ENCODE peak calls at places on chromosome 6, in six cellular contexts. G is breast epithelium, U is ovary, Q is A549, L is endothelial cell of umbilical vein, C is transverse colon. T is an unnamed sample.

GRCh38 chr6:37262446-37263026 is 4.6 kb upstream of the TMEM217 start:
- DNase-seq in G (no peak), U (no peak), Q (no peak), L (no peak), C (no peak), T (no peak)

GRCh38 chr6:134245041-134245440 is 72.9 kb downstream of the SGK1 start:
- DNase-seq in G (no peak), U (peak; percentile 51), Q (peak; percentile 23), L (no peak), C (no peak), T (no peak)

GRCh38 chr6:82365011-82365751 is 1.6 kb downstream of the TPBG start:
- DNase-seq in G (no peak), U (no peak), Q (peak; percentile 53), L (peak; percentile 24), C (peak; percentile 16), T (peak; percentile 13)

GRCh38 chr6:72048080-72048479 is 161.7 kb downstream of the RIMS1 start:
- DNase-seq in G (no peak), U (no peak), Q (no peak), L (no peak), C (no peak), T (no peak)

GRCh38 chr6:165301372-165302246 is 7.8 kb downstream of the C6orf118 start:
- DNase-seq in G (no peak), U (no peak), Q (no peak), L (no peak), C (no peak), T (no peak)

GRCh38 chr6:69732045-69732444 is 64.8 kb downstream of the LMBRD1 start:
- DNase-seq in G (no peak), U (no peak), Q (no peak), L (no peak), C (no peak), T (no peak)

GRCh38 chr6:148440877-148441453 is 98.3 kb downstream of the SASH1 start:
- DNase-seq in G (peak; percentile 87), U (peak; percentile 62), Q (peak; percentile 77), L (peak; percentile 86), C (peak; percentile 30), T (peak; percentile 64)

GRCh38 chr6:92329416-92329815 is 1089.9 kb downstream of the EPHA7 start:
- DNase-seq in G (no peak), U (no peak), Q (no peak), L (peak; percentile 26), C (no peak), T (no peak)

GRCh38 chr6:22845467-22845866 is 276.1 kb downstream of the HDGFL1 start:
- DNase-seq in G (no peak), U (no peak), Q (no peak), L (peak; percentile 73), C (no peak), T (no peak)

GRCh38 chr6:14743465-14744211 is 502.2 kb upstream of the JARID2 start:
- DNase-seq in G (peak; percentile 24), U (peak; percentile 42), Q (peak; percentile 94), L (no peak), C (peak; percentile 49), T (peak; percentile 92)

GRCh38 chr6:34098045-34098936 is 47.6 kb downstream of the GRM4 start:
- DNase-seq in G (no peak), U (no peak), Q (no peak), L (no peak), C (no peak), T (no peak)

GRCh38 chr6:298233-299049 is 6.2 kb downstream of the DUSP22 start:
- DNase-seq in G (no peak), U (no peak), Q (no peak), L (peak; percentile 40), C (no peak), T (no peak)

GRCh38 chr6:146850238-146850896 is 251.6 kb downstream of the ADGB start:
- DNase-seq in G (no peak), U (no peak), Q (no peak), L (no peak), C (no peak), T (no peak)

GRCh38 chr6:149701699-149702098 is 16.2 kb downstream of the LATS1 start:
- DNase-seq in G (no peak), U (no peak), Q (no peak), L (no peak), C (no peak), T (no peak)

GRCh38 chr6:15474196-15474595 is 188.6 kb downstream of the DTNBP1 start:
- DNase-seq in G (no peak), U (no peak), Q (no peak), L (no peak), C (no peak), T (no peak)

GRCh38 chr6:75893058-75893775 is 144.2 kb downstream of the MYO6 start:
- DNase-seq in G (no peak), U (no peak), Q (peak; percentile 57), L (peak; percentile 81), C (no peak), T (no peak)

GRCh38 chr6:143400258-143401059 is 50.0 kb downstream of the ADAT2 start:
- DNase-seq in G (peak; percentile 24), U (no peak), Q (no peak), L (no peak), C (peak; percentile 23), T (no peak)

GRCh38 chr6:163956571-163957407 is 542.3 kb downstream of the QKI start:
- DNase-seq in G (peak; percentile 43), U (peak; percentile 71), Q (peak; percentile 73), L (peak; percentile 68), C (peak; percentile 74), T (peak; percentile 85)

GRCh38 chr6:104941694-104942177 is 15.2 kb upstream of the LIN28B start:
- DNase-seq in G (no peak), U (no peak), Q (no peak), L (no peak), C (no peak), T (no peak)

GRCh38 chr6:146650799-146651481 is 52.2 kb downstream of the ADGB start:
- DNase-seq in G (no peak), U (no peak), Q (no peak), L (no peak), C (no peak), T (no peak)

GRCh38 chr6:31776961-31777666 is at the start of gene VWA7:
- DNase-seq in G (peak; percentile 69), U (peak; percentile 75), Q (peak; percentile 87), L (peak; percentile 35), C (peak; percentile 87), T (peak; percentile 60)

GRCh38 chr6:85472744-85473143 is 22.9 kb downstream of the NT5E start:
- DNase-seq in G (no peak), U (no peak), Q (no peak), L (no peak), C (no peak), T (no peak)

GRCh38 chr6:15512126-15512525 is 150.7 kb downstream of the DTNBP1 start:
- DNase-seq in G (no peak), U (no peak), Q (peak; percentile 6), L (no peak), C (no peak), T (peak; percentile 48)

GRCh38 chr6:77136086-77136485 is 327.2 kb downstream of the HTR1B start:
- DNase-seq in G (no peak), U (no peak), Q (no peak), L (peak; percentile 24), C (no peak), T (no peak)

GRCh38 chr6:161215193-161215592 is 58.7 kb downstream of the AGPAT4 start:
- DNase-seq in G (no peak), U (no peak), Q (no peak), L (peak; percentile 16), C (no peak), T (no peak)

GRCh38 chr6:136066005-136066404 is 184.1 kb downstream of the MTFR2 start:
- DNase-seq in G (no peak), U (no peak), Q (no peak), L (peak; percentile 50), C (no peak), T (no peak)

GRCh38 chr6:88163576-88163975 is 2.6 kb downstream of the CNR1 start:
- DNase-seq in G (no peak), U (no peak), Q (no peak), L (no peak), C (no peak), T (no peak)

GRCh38 chr6:18259675-18260447 is 4.5 kb downstream of the DEK start:
- DNase-seq in G (no peak), U (no peak), Q (no peak), L (no peak), C (no peak), T (no peak)
- H3K27ac ChIP-seq in G (no peak overlapping the region), U (no peak overlapping the region), Q (no peak overlapping the region), L (no peak overlapping the region), C (no peak overlapping the region), T (no peak overlapping the region)

DNA sequence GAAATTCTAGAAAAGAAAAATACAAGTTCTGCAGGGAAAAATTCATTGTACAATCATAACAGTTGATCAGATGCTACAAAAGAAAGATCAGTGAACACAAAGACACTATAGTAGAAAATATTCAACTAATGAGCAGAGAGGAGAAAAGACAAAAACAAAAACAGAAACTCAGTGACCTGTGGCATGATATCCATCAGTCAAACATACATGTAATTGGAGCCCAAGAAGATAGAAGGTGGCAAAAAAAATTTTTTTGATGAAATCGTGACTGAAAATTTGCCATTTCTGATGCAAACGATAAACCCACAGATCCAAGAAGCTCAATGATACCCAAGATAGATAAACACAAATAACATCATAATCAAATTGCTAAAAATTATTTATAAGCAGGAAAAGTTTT is 13.1 kb upstream of the FOXQ1 start:
- DNase-seq in G (no peak), U (no peak), Q (no peak), L (no peak), C (no peak), T (no peak)
- TF ChIP-seq POLR2A in G (no peak), U (no peak), Q (no peak), L (no peak), C (no peak), T (no peak)

GRCh38 chr6:33017024-33017423 is 7.6 kb upstream of the HLA-DOA start:
- DNase-seq in G (no peak), U (no peak), Q (no peak), L (no peak), C (no peak), T (no peak)
- H3K27ac ChIP-seq in G (no peak overlapping the region), U (no peak overlapping the region), Q (no peak overlapping the region), L (no peak overlapping the region), C (peak overlapping the region; percentile 68), T (no peak overlapping the region)

GRCh38 chr6:158775832-158776231 is 43.3 kb downstream of the EZR start:
- DNase-seq in G (no peak), U (no peak), Q (no peak), L (no peak), C (no peak), T (no peak)
- TF ChIP-seq POLR2A in G (no peak), U (no peak), Q (no peak), L (no peak), C (no peak), T (no peak)

GRCh38 chr6:111469543-111469942 is 13.5 kb downstream of the REV3L start:
- DNase-seq in G (no peak), U (no peak), Q (no peak), L (no peak), C (no peak), T (no peak)
- H3K27ac ChIP-seq in G (no peak overlapping the region), U (no peak overlapping the region), Q (no peak overlapping the region), L (no peak overlapping the region), C (no peak overlapping the region), T (no peak overlapping the region)